ENCODE peak calls at places on chromosomes 6 and 20, in nine cellular contexts. T, V, H, G, N, L, K, I and C are unnamed samples. For H3K4me1, the result is how much of the 10 kb centered on the place peaks cover.

GRCh38 chr6:158150701-158151100 is 17.4 kb downstream of the SERAC1 start:
- DNase-seq in T (no peak), V (no peak), H (no peak), G (no peak), N (no peak), L (no peak), K (no peak), I (peak), C (no peak)

GRCh38 chr6:165843568-165844113 is 180.6 kb upstream of the PDE10A start:
- DNase-seq in T (no peak), V (no peak), H (no peak), G (no peak), N (no peak), L (no peak), K (no peak), I (no peak), C (no peak)

GRCh38 chr6:11851405-11851804 is 72.8 kb upstream of the ADTRP start:
- DNase-seq in T (no peak), V (no peak), H (no peak), G (no peak), N (no peak), L (no peak), K (no peak), I (peak), C (peak)

GRCh38 chr20:63977392-63978276 is 1.8 kb downstream of the SAMD10 start:
- DNase-seq in T (peak), V (no peak), H (no peak), G (peak), N (no peak), L (no peak), K (no peak), I (peak), C (no peak)

GRCh38 chr20:35003211-35004031 is 47.8 kb downstream of the MYH7B start:
- DNase-seq in T (no peak), V (no peak), H (no peak), G (no peak), N (no peak), L (no peak), K (no peak), I (no peak), C (no peak)

GRCh38 chr6:17061097-17061496 is 40.8 kb upstream of the STMND1 start:
- DNase-seq in T (no peak), V (no peak), H (no peak), G (no peak), N (no peak), L (no peak), K (no peak), I (no peak), C (no peak)

GRCh38 chr6:144365176-144365710 is 80.1 kb downstream of the UTRN start:
- DNase-seq in T (no peak), V (no peak), H (no peak), G (no peak), N (no peak), L (peak), K (no peak), I (no peak), C (no peak)

GRCh38 chr6:72250664-72251063 is 364.3 kb downstream of the RIMS1 start:
- DNase-seq in T (no peak), V (no peak), H (no peak), G (peak), N (no peak), L (no peak), K (no peak), I (no peak), C (no peak)

GRCh38 chr6:1208876-1209275 is 103.0 kb upstream of the FOXQ1 start:
- DNase-seq in T (no peak), V (no peak), H (no peak), G (no peak), N (no peak), L (no peak), K (no peak), I (peak), C (no peak)

GRCh38 chr6:158660331-158660730 is 10.5 kb downstream of the SYTL3 start:
- DNase-seq in T (peak), V (no peak), H (no peak), G (peak), N (no peak), L (no peak), K (peak), I (peak), C (peak)

GRCh38 chr6:108874470-108875160 is 26.4 kb downstream of the ARMC2 start:
- DNase-seq in T (peak), V (no peak), H (no peak), G (peak), N (no peak), L (peak), K (no peak), I (no peak), C (peak)

GRCh38 chr6:21780601-21781000 is 187.1 kb downstream of the SOX4 start:
- DNase-seq in T (no peak), V (no peak), H (no peak), G (no peak), N (no peak), L (no peak), K (no peak), I (no peak), C (no peak)

GRCh38 chr6:38169826-38170526 is 350.4 kb downstream of the ZFAND3 start:
- DNase-seq in T (no peak), V (no peak), H (no peak), G (no peak), N (no peak), L (no peak), K (no peak), I (no peak), C (peak)

GRCh38 chr6:158654960-158655485 is 5.2 kb downstream of the SYTL3 start:
- DNase-seq in T (peak), V (no peak), H (peak), G (peak), N (no peak), L (no peak), K (no peak), I (no peak), C (no peak)

GRCh38 chr6:111861321-111861938 is 11.8 kb downstream of the FYN start:
- DNase-seq in T (no peak), V (no peak), H (no peak), G (no peak), N (no peak), L (no peak), K (no peak), I (no peak), C (no peak)

GRCh38 chr6:156992396-156992795 is 215.2 kb downstream of the ARID1B start:
- DNase-seq in T (peak), V (no peak), H (no peak), G (peak), N (no peak), L (no peak), K (peak), I (no peak), C (no peak)

GRCh38 chr6:158631678-158632537 is 12.6 kb downstream of the DYNLT1 start:
- DNase-seq in T (peak), V (peak), H (no peak), G (peak), N (peak), L (peak), K (no peak), I (peak), C (peak)

GRCh38 chr6:28225056-28225834 is at the start of gene ZSCAN9:
- DNase-seq in T (peak), V (peak), H (peak), G (peak), N (peak), L (peak), K (peak), I (peak), C (peak)

GRCh38 chr6:99434702-99435530 is 9.8 kb upstream of the PNISR start:
- DNase-seq in T (no peak), V (peak), H (no peak), G (peak), N (no peak), L (peak), K (peak), I (peak), C (no peak)

GRCh38 chr6:97947841-97948240 is 664.8 kb upstream of the MMS22L start:
- DNase-seq in T (peak), V (peak), H (peak), G (peak), N (no peak), L (peak), K (peak), I (peak), C (peak)

GRCh38 chr6:155126727-155127439 is 131.8 kb downstream of the TIAM2 start:
- DNase-seq in T (peak), V (peak), H (no peak), G (peak), N (no peak), L (peak), K (no peak), I (peak), C (peak)

GRCh38 chr6:44563397-44563796 is 175.9 kb downstream of the CDC5L start:
- DNase-seq in T (no peak), V (no peak), H (no peak), G (peak), N (peak), L (no peak), K (no peak), I (peak), C (no peak)

GRCh38 chr6:5730586-5731263 is 276.0 kb downstream of the NRN1 start:
- DNase-seq in T (peak), V (no peak), H (no peak), G (peak), N (no peak), L (no peak), K (no peak), I (no peak), C (no peak)

GRCh38 chr20:50217207-50217949 is 26.7 kb downstream of the CEBPB start:
- DNase-seq in T (no peak), V (no peak), H (no peak), G (no peak), N (no peak), L (no peak), K (no peak), I (no peak), C (no peak)

GRCh38 chr20:4116091-4116490 is 100.7 kb upstream of the RNF24 start:
- DNase-seq in T (no peak), V (no peak), H (no peak), G (no peak), N (no peak), L (no peak), K (no peak), I (no peak), C (no peak)

GRCh38 chr6:23874985-23875384 is 251.0 kb upstream of the NRSN1 start:
- DNase-seq in T (no peak), V (no peak), H (no peak), G (no peak), N (no peak), L (no peak), K (no peak), I (no peak), C (no peak)

GRCh38 chr20:47248448-47248966 is 108.0 kb downstream of the ZMYND8 start:
- DNase-seq in T (no peak), V (no peak), H (no peak), G (no peak), N (no peak), L (no peak), K (no peak), I (no peak), C (no peak)

GRCh38 chr6:154243793-154244768 is 112.5 kb downstream of the IPCEF1 start:
- DNase-seq in T (no peak), V (no peak), H (no peak), G (no peak), N (no peak), L (no peak), K (no peak), I (no peak), C (no peak)

GRCh38 chr6:139256087-139256486 is 35.7 kb downstream of the TXLNB start:
- DNase-seq in T (no peak), V (no peak), H (no peak), G (peak), N (no peak), L (no peak), K (no peak), I (no peak), C (no peak)

GRCh38 chr6:96299525-96299924 is 222.1 kb upstream of the UFL1 start:
- DNase-seq in T (no peak), V (no peak), H (no peak), G (no peak), N (no peak), L (no peak), K (no peak), I (no peak), C (no peak)

GRCh38 chr6:63567966-63568365 is 4.3 kb upstream of the LOC128125822 start:
- DNase-seq in T (no peak), V (no peak), H (no peak), G (no peak), N (no peak), L (no peak), K (no peak), I (no peak), C (no peak)

GRCh38 chr6:18269717-18270116 is 5.4 kb upstream of the DEK start:
- DNase-seq in T (no peak), V (no peak), H (no peak), G (no peak), N (no peak), L (no peak), K (no peak), I (no peak), C (no peak)

GRCh38 chr6:163525926-163526325 is 111.4 kb downstream of the QKI start:
- DNase-seq in T (no peak), V (no peak), H (no peak), G (no peak), N (no peak), L (no peak), K (no peak), I (no peak), C (no peak)

GRCh38 chr6:5068153-5068751 is 16.9 kb upstream of the PPP1R3G start:
- DNase-seq in T (no peak), V (no peak), H (no peak), G (no peak), N (no peak), L (no peak), K (no peak), I (no peak), C (no peak)

GRCh38 chr6:79607000-79607399 is 24.1 kb upstream of the SH3BGRL2 start:
- DNase-seq in T (no peak), V (no peak), H (no peak), G (no peak), N (no peak), L (no peak), K (no peak), I (no peak), C (no peak)

GRCh38 chr6:2999005-2999620 is 581 bp upstream of the NQO2 start:
- DNase-seq in T (peak), V (no peak), H (peak), G (peak), N (peak), L (no peak), K (no peak), I (peak), C (no peak)

DNA sequence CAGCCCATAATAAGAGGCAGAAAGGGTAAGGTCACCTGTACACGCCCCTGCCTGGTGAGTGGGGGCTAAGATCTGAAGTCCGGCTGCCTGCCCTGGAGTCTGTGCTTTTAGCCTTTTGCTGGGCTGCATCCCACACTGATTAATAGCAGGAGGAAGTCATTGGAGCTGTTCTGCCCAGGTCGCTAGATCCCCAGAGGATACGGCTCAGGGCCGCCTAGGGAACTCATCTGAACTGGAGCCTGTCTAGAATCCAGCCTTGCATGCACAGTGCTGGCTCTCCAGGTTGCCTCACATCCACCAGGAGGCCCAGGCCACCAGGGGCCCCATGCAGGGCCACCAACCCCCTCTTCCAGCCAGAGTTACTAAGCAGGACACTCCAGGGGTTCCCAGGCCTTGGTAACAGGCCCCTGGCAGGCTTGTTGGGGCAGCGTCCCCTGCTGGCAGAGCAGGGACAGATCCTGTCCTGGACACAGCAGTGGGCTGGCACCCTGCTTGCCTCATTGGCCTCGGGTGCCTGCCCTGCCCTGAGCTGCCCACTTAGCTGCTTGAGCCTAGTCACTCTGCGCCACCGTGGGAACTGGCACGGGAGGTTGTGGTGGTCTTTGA is 35.3 kb downstream of the EFCAB8 start:
- DNase-seq in T (peak), V (no peak), H (no peak), G (peak), N (no peak), L (no peak), K (peak), I (peak), C (peak)
- TF ChIP-seq CTCF in T (no peak), V (peak), H (no peak), G (peak), N (no peak), L (peak), K (peak), I (peak), C (no peak)

DNA sequence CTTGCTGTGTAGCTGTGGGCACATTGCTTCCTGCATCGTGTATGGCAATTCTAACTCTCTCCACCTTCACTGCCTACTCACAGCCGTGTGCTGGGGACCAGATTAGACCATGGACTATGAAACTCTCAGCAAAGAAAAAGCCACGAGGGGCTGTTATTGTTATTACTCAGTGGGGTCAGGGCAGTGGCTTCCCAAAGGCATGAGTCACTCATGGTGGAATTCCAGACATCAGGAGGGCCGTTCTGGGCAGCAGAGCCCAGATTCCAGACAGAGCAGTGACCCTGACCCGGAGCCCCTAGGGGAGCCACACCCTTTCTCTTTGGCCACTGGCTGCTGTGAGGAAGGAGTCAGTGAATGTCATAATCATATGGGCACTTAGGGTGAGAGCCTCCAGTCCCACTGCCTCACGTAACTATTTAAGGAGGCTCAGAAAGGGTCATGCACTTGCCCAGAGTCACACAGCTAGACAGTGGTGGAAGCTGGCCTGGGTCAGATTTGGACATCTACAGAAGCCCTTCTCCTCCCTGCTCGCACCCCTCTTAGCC is 22.2 kb upstream of the CCN5 start:
- DNase-seq in T (peak), V (peak), H (peak), G (peak), N (peak), L (peak), K (no peak), I (peak), C (peak)
- H3K27ac ChIP-seq in T (peak), V (no peak), H (peak), G (no peak), N (peak), L (peak), K (peak), I (peak), C (peak)

GRCh38 chr6:151689499-151690201 is 117.8 kb upstream of the ESR1 start:
- DNase-seq in T (no peak), V (no peak), H (no peak), G (no peak), N (no peak), L (no peak), K (no peak), I (peak), C (no peak)
- H3K4me1 ChIP-seq in T (under half), V (under half), H (under half), G (under half), N (under half), L (under half), K (under half), I (under half), C (under half)

DNA sequence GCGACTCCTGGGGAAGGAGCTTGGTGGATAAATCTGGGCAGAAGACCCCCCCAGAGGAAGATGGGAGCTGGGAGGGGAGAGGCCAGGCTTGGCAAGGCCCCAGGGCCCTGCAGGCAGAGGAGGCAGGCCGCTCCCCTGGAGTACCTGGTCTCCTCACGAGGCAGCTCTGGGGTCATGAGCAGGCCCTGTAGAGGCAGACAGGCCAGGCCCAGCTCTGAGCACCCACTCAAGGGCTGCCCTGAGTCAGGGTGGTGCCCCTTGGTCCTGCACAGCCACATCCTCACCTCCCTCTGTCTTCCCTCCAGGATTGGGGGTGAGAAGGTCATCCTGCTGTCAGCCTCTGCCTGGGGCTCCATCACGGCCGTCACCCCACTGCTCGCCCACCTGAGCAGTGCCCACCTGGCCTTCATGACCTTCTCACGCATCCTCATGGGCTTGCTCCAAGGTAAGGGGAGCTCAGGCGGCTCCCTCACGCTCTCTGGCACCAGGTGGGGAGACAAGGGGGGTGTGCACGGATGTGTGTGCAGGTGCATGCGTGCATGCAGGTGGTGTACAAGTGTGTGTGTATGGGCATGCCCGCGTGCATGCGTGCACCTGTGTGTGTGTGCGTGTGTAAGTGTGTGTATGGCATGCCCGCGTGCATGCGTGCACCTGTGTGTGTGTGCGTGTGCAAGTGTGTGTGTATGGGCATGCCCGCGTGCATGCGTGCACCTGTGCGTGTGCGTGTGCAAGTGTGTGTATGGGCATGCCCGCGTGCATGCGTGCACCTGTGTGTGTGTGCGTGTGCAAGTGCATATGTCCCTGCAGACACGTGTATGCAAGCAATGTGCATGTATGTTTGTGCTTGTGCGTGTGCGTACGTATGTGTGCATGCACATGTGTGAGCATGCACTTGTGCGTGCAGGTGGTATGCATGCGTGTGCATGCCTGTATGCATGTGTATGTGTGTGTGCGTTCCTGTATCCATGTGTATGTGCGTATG is 4.9 kb downstream of the SLC17A9 start:
- DNase-seq in T (no peak), V (no peak), H (no peak), G (no peak), N (no peak), L (no peak), K (peak), I (no peak), C (no peak)
- TF ChIP-seq CTCF in T (no peak), V (no peak), H (no peak), G (no peak), N (no peak), L (no peak), K (no peak), I (no peak), C (no peak)

DNA sequence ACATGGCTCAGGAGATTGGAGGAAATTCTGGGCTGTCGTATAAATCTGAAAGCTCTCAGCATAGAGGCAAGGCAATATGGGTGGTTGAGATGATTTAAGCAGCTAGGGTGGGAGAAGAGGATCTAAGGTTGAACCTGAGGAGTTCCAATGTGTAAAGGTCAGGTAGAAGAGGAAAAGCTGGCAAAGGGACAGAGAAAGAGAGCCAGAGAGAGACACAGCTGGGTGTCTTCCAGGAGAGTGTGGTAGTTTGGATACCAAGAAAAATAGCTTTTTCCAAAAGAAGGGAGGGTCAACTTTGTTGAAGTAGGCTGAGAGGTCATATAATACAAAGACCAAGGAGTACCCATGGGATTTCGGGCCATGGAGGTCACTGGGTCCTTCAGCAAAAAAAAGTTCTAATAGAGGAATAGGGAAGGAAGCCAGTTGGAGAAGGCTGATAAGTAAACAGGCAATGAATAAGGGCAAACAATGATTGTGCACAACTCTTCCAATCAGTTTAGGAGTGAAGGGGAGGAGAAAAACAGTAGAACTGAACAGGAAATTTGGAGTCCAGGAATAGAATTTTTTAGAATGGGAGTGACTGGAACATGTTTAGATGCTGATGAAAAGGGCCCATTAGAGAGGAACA is 135.1 kb downstream of the QRSL1 start:
- DNase-seq in T (no peak), V (no peak), H (no peak), G (no peak), N (no peak), L (no peak), K (no peak), I (no peak), C (no peak)
- H3K27ac ChIP-seq in T (no peak), V (no peak), H (no peak), G (no peak), N (no peak), L (no peak), K (no peak), I (no peak), C (no peak)